ENCODE peak calls at places on chromosomes 12 and 14, in six cellular contexts. C, G, D, P, R and Q are unnamed samples.

GRCh38 chr14:81275995-81276698 is 55.4 kb upstream of the GTF2A1 start:
- DNase-seq in C (no peak), G (no peak), D (no peak), P (no peak), R (peak; percentile 15), Q (no peak)

GRCh38 chr14:73809386-73809785 is 42.2 kb upstream of the PTGR2 start:
- DNase-seq in C (no peak), G (no peak), D (no peak), P (no peak), R (no peak), Q (no peak)

GRCh38 chr12:55969356-55969755 is 2.7 kb downstream of the CDK2 start:
- DNase-seq in C (no peak), G (no peak), D (no peak), P (no peak), R (no peak), Q (no peak)

GRCh38 chr12:3123729-3124128 is 46.5 kb downstream of the TSPAN9 start:
- DNase-seq in C (no peak), G (no peak), D (no peak), P (no peak), R (no peak), Q (no peak)

GRCh38 chr12:13097526-13097925 is 5.9 kb downstream of the GSG1 start:
- DNase-seq in C (no peak), G (no peak), D (no peak), P (no peak), R (no peak), Q (no peak)

GRCh38 chr12:102847131-102847530 is 69.9 kb downstream of the PAH start:
- DNase-seq in C (no peak), G (no peak), D (no peak), P (no peak), R (no peak), Q (no peak)

GRCh38 chr12:54026640-54027441 is 1.4 kb upstream of the HOXC6 start:
- DNase-seq in C (no peak), G (no peak), D (no peak), P (no peak), R (no peak), Q (no peak)

GRCh38 chr12:104519190-104519857 is 62.6 kb downstream of the CHST11 start:
- DNase-seq in C (no peak), G (peak; percentile 24), D (no peak), P (no peak), R (peak; percentile 72), Q (no peak)

GRCh38 chr14:51780741-51781140 is 79.7 kb upstream of the GNG2 start:
- DNase-seq in C (no peak), G (no peak), D (no peak), P (no peak), R (no peak), Q (peak; percentile 11)

GRCh38 chr14:102980409-102980810 is 57.9 kb downstream of the AMN start:
- DNase-seq in C (no peak), G (no peak), D (no peak), P (no peak), R (no peak), Q (no peak)

GRCh38 chr14:63893701-63894458 is 41.1 kb downstream of the SYNE2 start:
- DNase-seq in C (peak; percentile 68), G (no peak), D (peak; percentile 50), P (no peak), R (no peak), Q (peak; percentile 45)

GRCh38 chr12:41055875-41056577 is 132.1 kb upstream of the PDZRN4 start:
- DNase-seq in C (no peak), G (no peak), D (no peak), P (no peak), R (no peak), Q (no peak)

GRCh38 chr12:68367903-68368302 is 35.7 kb upstream of the MDM1 start:
- DNase-seq in C (no peak), G (no peak), D (no peak), P (no peak), R (peak; percentile 39), Q (no peak)

GRCh38 chr14:87888136-87888999 is 104.6 kb downstream of the GALC start:
- DNase-seq in C (no peak), G (no peak), D (no peak), P (no peak), R (no peak), Q (no peak)